ENCODE peak calls at places on chromosomes 12 and 14, in eight cellular contexts. J, C, Z, T, I, E, A and Q are unnamed samples.

GRCh38 chr12:103841690-103842584 is 903 bp upstream of the NT5DC3 start:
- DNase-seq in J (peak), C (peak), Z (peak), T (peak), I (peak), E (peak), A (no peak), Q (no peak)

GRCh38 chr14:68564826-68565760 is 227.8 kb downstream of the ZFP36L1 start:
- DNase-seq in J (peak), C (no peak), Z (no peak), T (peak), I (no peak), E (peak), A (no peak), Q (no peak)

GRCh38 chr12:132689227-132689626 is 1.8 kb downstream of the PXMP2 start:
- DNase-seq in J (no peak), C (no peak), Z (no peak), T (no peak), I (no peak), E (peak), A (no peak), Q (no peak)

GRCh38 chr12:50055831-50056628 is 1.4 kb upstream of the ASIC1 start:
- DNase-seq in J (no peak), C (peak), Z (peak), T (peak), I (peak), E (peak), A (peak), Q (no peak)

GRCh38 chr14:50068496-50068895 is 47.9 kb downstream of the VCPKMT start:
- DNase-seq in J (no peak), C (no peak), Z (no peak), T (no peak), I (no peak), E (no peak), A (no peak), Q (no peak)

GRCh38 chr12:109949089-109949488 is 47.1 kb downstream of the GIT2 start:
- DNase-seq in J (peak), C (peak), Z (no peak), T (no peak), I (peak), E (no peak), A (no peak), Q (no peak)

GRCh38 chr12:45726594-45727300 is 2.8 kb upstream of the ARID2 start:
- DNase-seq in J (peak), C (peak), Z (no peak), T (peak), I (peak), E (peak), A (peak), Q (no peak)

GRCh38 chr12:32548691-32549412 is 130.2 kb upstream of the DNM1L start:
- DNase-seq in J (peak), C (peak), Z (no peak), T (no peak), I (peak), E (no peak), A (no peak), Q (no peak)

GRCh38 chr12:92025462-92026207 is 120.0 kb downstream of the BTG1 start:
- DNase-seq in J (no peak), C (no peak), Z (no peak), T (no peak), I (no peak), E (no peak), A (no peak), Q (no peak)

GRCh38 chr12:12704593-12705230 is 8.7 kb upstream of the GPR19 start:
- DNase-seq in J (peak), C (peak), Z (peak), T (peak), I (peak), E (peak), A (peak), Q (no peak)

GRCh38 chr12:132186208-132186856 is 42.1 kb downstream of the NOC4L start:
- DNase-seq in J (no peak), C (no peak), Z (no peak), T (no peak), I (no peak), E (no peak), A (no peak), Q (no peak)

GRCh38 chr12:49902399-49903350 is 1.0 kb downstream of the FAIM2 start:
- DNase-seq in J (no peak), C (no peak), Z (no peak), T (peak), I (no peak), E (peak), A (peak), Q (no peak)

GRCh38 chr12:113823816-113824215 is 142.3 kb downstream of the RBM19 start:
- DNase-seq in J (no peak), C (no peak), Z (no peak), T (no peak), I (no peak), E (no peak), A (no peak), Q (no peak)

GRCh38 chr14:44135972-44136371 is 371.1 kb downstream of the FSCB start:
- DNase-seq in J (no peak), C (no peak), Z (no peak), T (no peak), I (no peak), E (no peak), A (no peak), Q (no peak)

GRCh38 chr12:108838194-108839010 is 19.0 kb downstream of the SSH1 start:
- DNase-seq in J (peak), C (peak), Z (peak), T (peak), I (peak), E (peak), A (no peak), Q (no peak)

GRCh38 chr12:77190022-77190421 is 124.7 kb upstream of the E2F7 start:
- DNase-seq in J (peak), C (peak), Z (no peak), T (no peak), I (peak), E (no peak), A (no peak), Q (no peak)

GRCh38 chr14:36522972-36523685 is 3.1 kb upstream of the NKX2-1 start:
- DNase-seq in J (no peak), C (no peak), Z (no peak), T (no peak), I (no peak), E (peak), A (peak), Q (no peak)

GRCh38 chr14:85479771-85480170 is 50.2 kb upstream of the FLRT2 start:
- DNase-seq in J (no peak), C (no peak), Z (no peak), T (no peak), I (no peak), E (no peak), A (no peak), Q (no peak)

GRCh38 chr12:71972441-71973074 is 33.9 kb downstream of the TPH2 start:
- DNase-seq in J (no peak), C (no peak), Z (no peak), T (peak), I (no peak), E (peak), A (no peak), Q (no peak)

GRCh38 chr14:98647754-98648153 is 624.2 kb downstream of the BCL11B start:
- DNase-seq in J (no peak), C (no peak), Z (no peak), T (no peak), I (no peak), E (no peak), A (no peak), Q (no peak)

GRCh38 chr12:123916729-123917128 is 55.9 kb downstream of the CCDC92 start:
- DNase-seq in J (peak), C (no peak), Z (no peak), T (no peak), I (peak), E (no peak), A (no peak), Q (no peak)

GRCh38 chr14:85607571-85608219 is 77.8 kb downstream of the FLRT2 start:
- DNase-seq in J (peak), C (peak), Z (no peak), T (no peak), I (peak), E (no peak), A (no peak), Q (no peak)

GRCh38 chr14:94036328-94037167 is 10.4 kb downstream of the OTUB2 start:
- DNase-seq in J (peak), C (peak), Z (peak), T (peak), I (peak), E (peak), A (peak), Q (no peak)

GRCh38 chr12:52403561-52403960 is 2.6 kb downstream of the KRT82 start:
- DNase-seq in J (no peak), C (no peak), Z (no peak), T (no peak), I (no peak), E (no peak), A (no peak), Q (no peak)

GRCh38 chr12:92649511-92650227 is 53.1 kb upstream of the PLEKHG7 start:
- DNase-seq in J (peak), C (peak), Z (peak), T (peak), I (peak), E (peak), A (peak), Q (peak)

GRCh38 chr14:88364710-88365413 is 20.6 kb upstream of the SPATA7 start:
- DNase-seq in J (no peak), C (no peak), Z (no peak), T (no peak), I (no peak), E (peak), A (peak), Q (no peak)

GRCh38 chr14:22802860-22803562 is 12.2 kb downstream of the SLC7A7 start:
- DNase-seq in J (no peak), C (no peak), Z (no peak), T (no peak), I (no peak), E (no peak), A (no peak), Q (no peak)

GRCh38 chr12:31589582-31589895 is 1.4 kb downstream of the DENND5B start:
- DNase-seq in J (no peak), C (no peak), Z (no peak), T (no peak), I (no peak), E (peak), A (peak), Q (no peak)

GRCh38 chr14:65241125-65241752 is 138.9 kb upstream of the MAX start:
- DNase-seq in J (no peak), C (no peak), Z (no peak), T (no peak), I (no peak), E (no peak), A (no peak), Q (no peak)

GRCh38 chr12:52258335-52258901 is 16.0 kb upstream of the KRT86 start:
- DNase-seq in J (no peak), C (peak), Z (no peak), T (no peak), I (peak), E (peak), A (peak), Q (no peak)

GRCh38 chr14:104438166-104438887 is 141.2 kb upstream of the C14orf180 start:
- DNase-seq in J (no peak), C (no peak), Z (no peak), T (peak), I (no peak), E (no peak), A (no peak), Q (no peak)

GRCh38 chr12:15372313-15372712 is 50.0 kb downstream of the PTPRO start:
- DNase-seq in J (no peak), C (no peak), Z (no peak), T (no peak), I (no peak), E (no peak), A (no peak), Q (no peak)

GRCh38 chr14:99758915-99759545 is 34.2 kb upstream of the EML1 start:
- DNase-seq in J (no peak), C (no peak), Z (no peak), T (no peak), I (no peak), E (no peak), A (no peak), Q (no peak)

GRCh38 chr14:50533806-50534205 is 1.4 kb upstream of the MAP4K5 start:
- DNase-seq in J (no peak), C (no peak), Z (no peak), T (no peak), I (peak), E (no peak), A (no peak), Q (no peak)

GRCh38 chr14:50397461-50398196 is 948 bp upstream of the CDKL1 start:
- DNase-seq in J (no peak), C (no peak), Z (no peak), T (no peak), I (peak), E (peak), A (peak), Q (no peak)

GRCh38 chr12:88052686-88053085 is 23.5 kb upstream of the C12orf50 start:
- DNase-seq in J (peak), C (peak), Z (peak), T (peak), I (peak), E (peak), A (peak), Q (no peak)

GRCh38 chr12:6767592-6768384 is 1.6 kb downstream of the PTMS start:
- DNase-seq in J (no peak), C (no peak), Z (no peak), T (peak), I (peak), E (peak), A (peak), Q (no peak)
- TF ChIP-seq EZH2 in J (no peak), C (no peak), Z (no peak), T (no peak), I (no peak), E (no peak), A (no peak), Q (no peak)

GRCh38 chr12:39036060-39036459 is 130.7 kb upstream of the CPNE8 start:
- DNase-seq in J (no peak), C (no peak), Z (no peak), T (no peak), I (no peak), E (no peak), A (no peak), Q (no peak)

GRCh38 chr12:39033789-39034188 is 128.4 kb upstream of the CPNE8 start:
- DNase-seq in J (no peak), C (no peak), Z (no peak), T (no peak), I (no peak), E (no peak), A (no peak), Q (no peak)

GRCh38 chr12:39037115-39037514 is 131.7 kb upstream of the CPNE8 start:
- DNase-seq in J (no peak), C (no peak), Z (no peak), T (no peak), I (no peak), E (no peak), A (no peak), Q (no peak)

GRCh38 chr12:39028382-39028781 is 123.0 kb upstream of the CPNE8 start:
- DNase-seq in J (no peak), C (no peak), Z (no peak), T (no peak), I (no peak), E (no peak), A (no peak), Q (no peak)

DNA sequence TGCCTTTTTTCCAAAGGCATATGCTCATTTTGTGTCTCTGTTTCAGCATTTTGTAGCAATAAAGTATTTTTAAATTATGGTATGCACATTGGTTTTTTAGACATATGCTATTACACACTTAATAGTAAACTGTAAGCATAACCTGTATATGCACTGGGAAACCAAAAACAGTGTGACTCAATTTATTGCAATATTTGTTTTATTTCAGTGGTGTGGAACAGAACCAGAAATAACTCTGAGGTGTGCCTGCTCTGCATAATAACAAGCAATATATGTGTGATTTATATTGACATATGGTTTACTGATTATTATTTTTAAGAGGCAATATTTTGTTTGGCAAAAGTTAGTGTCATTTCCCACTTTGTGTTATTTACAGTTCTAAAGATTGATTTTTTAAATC is 126.6 kb upstream of the CPNE8 start:
- DNase-seq in J (no peak), C (no peak), Z (no peak), T (no peak), I (no peak), E (no peak), A (no peak), Q (no peak)
- H3K27ac ChIP-seq in J (no peak), C (no peak), Z (no peak), T (no peak), I (no peak), E (no peak), A (no peak), Q (no peak)

GRCh38 chr14:97414718-97415098 is 617.5 kb downstream of the VRK1 start:
- DNase-seq in J (no peak), C (no peak), Z (no peak), T (no peak), I (no peak), E (peak), A (no peak), Q (no peak)

GRCh38 chr14:97410667-97411286 is 613.6 kb downstream of the VRK1 start:
- DNase-seq in J (no peak), C (no peak), Z (no peak), T (no peak), I (no peak), E (peak), A (peak), Q (no peak)

GRCh38 chr14:97413991-97414717 is 617.0 kb downstream of the VRK1 start:
- DNase-seq in J (no peak), C (no peak), Z (no peak), T (peak), I (no peak), E (peak), A (peak), Q (no peak)

GRCh38 chr14:97411938-97412612 is 614.9 kb downstream of the VRK1 start:
- DNase-seq in J (no peak), C (no peak), Z (no peak), T (no peak), I (no peak), E (peak), A (peak), Q (peak)

DNA sequence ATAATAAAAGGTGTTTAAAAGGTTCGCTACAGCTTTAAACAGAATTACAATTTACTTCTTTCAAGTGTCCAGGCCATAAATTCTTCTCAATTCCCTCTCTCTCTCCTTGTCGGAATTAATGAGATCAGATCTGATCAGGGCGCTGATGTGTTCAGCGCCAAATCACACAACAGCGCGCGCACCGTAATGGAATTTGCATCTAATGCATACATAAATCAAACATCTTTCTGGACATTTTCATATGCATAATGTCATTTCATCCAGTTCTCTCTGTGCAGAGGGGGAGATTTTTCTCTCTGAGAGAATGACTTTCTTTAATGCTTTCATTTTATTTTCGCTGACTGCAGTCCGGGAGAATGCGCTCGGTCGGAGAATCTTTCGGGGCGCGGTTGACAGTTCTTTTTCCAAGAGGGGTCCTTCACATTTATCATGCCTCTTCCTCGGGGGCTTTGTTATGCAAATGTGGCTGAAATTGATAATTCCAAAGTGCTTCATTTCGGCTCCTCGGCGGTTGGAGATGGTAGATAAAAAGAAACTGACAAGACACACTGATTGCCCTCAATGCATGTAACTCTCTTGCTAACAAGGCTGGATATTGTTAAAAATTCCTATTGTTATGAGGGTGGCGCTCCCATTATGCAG is 615.9 kb downstream of the VRK1 start:
- DNase-seq in J (no peak), C (no peak), Z (no peak), T (no peak), I (no peak), E (no peak), A (peak), Q (no peak)
- TF ChIP-seq EZH2 in J (no peak), C (no peak), Z (no peak), T (no peak), I (no peak), E (no peak), A (peak), Q (no peak)

GRCh38 chr12:2633825-2634200 is 161.0 kb upstream of the FKBP4 start:
- DNase-seq in J (no peak), C (no peak), Z (no peak), T (no peak), I (no peak), E (no peak), A (no peak), Q (no peak)

GRCh38 chr12:2633176-2633824 is 161.5 kb upstream of the FKBP4 start:
- DNase-seq in J (no peak), C (no peak), Z (no peak), T (no peak), I (no peak), E (no peak), A (no peak), Q (no peak)

GRCh38 chr12:2629051-2629450 is 165.7 kb upstream of the FKBP4 start:
- DNase-seq in J (no peak), C (no peak), Z (no peak), T (no peak), I (peak), E (no peak), A (no peak), Q (no peak)

GRCh38 chr12:2634481-2634880 is 160.3 kb upstream of the FKBP4 start:
- DNase-seq in J (no peak), C (no peak), Z (no peak), T (no peak), I (no peak), E (no peak), A (no peak), Q (no peak)

DNA sequence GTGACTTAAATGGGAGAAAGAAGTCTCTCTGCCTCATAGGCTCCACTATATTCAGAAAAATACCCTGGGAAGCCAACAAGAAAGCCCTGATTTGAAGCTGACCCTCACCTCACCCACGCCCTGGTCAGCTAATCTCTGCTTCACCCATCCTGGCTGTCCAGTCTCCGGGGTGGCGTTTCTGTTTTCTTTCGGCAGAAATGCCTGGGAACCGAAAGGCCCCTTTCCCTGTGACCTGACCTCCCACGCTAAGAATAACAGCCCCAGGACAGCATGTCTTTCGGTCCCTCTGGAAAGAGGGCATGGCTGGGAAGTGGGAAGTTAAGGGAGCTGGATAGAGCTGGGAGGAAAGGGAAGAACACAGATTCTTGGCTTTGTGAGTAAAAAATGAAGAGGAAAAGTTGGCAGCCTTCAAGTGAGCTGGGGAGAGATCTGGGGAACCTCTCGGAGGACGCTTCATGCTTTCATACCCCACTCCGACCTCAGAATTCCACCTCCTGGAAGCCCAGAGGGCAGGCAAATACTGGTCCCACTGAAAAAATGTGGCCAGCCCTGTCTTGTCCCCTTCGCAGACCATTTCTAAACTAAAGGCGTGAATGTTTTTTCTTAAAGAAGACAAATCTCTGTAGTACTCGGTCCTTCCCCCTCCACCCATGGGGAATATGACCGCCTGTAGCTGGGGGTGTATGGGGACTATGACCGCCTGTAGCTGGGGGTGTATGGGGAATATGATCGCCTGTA is 163.0 kb upstream of the FKBP4 start:
- DNase-seq in J (no peak), C (no peak), Z (no peak), T (no peak), I (no peak), E (no peak), A (no peak), Q (no peak)
- H3K27ac ChIP-seq in J (no peak), C (no peak), Z (no peak), T (no peak), I (no peak), E (no peak), A (no peak), Q (no peak)